ENCODE peak calls at places on chromosomes 12 and 14, in eight cellular contexts. A is frontal cortex, T is ACHN, K is LoVo, Z is HFF-Myc, M is T47D, W is T follicular helper cell, U is brain microvascular endothelial cell. P is an unnamed sample.

GRCh38 chr12:56010112-56010570 is 10.7 kb upstream of the IKZF4 start:
- DNase-seq in A (no peak), T (no peak), K (no peak), Z (no peak), M (no peak), W (no peak), U (no peak), P (no peak)

GRCh38 chr12:8052679-8053078 is 13.5 kb downstream of the C3AR1 start:
- DNase-seq in A (no peak), T (no peak), K (no peak), Z (no peak), M (no peak), W (no peak), U (no peak), P (no peak)

GRCh38 chr12:125114365-125115141 is 49.3 kb downstream of the AACS start:
- DNase-seq in A (no peak), T (no peak), K (no peak), Z (no peak), M (no peak), W (no peak), U (no peak), P (no peak)

GRCh38 chr12:14777271-14777670 is 26.0 kb downstream of the WBP11 start:
- DNase-seq in A (no peak), T (no peak), K (peak), Z (no peak), M (no peak), W (no peak), U (no peak), P (no peak)

GRCh38 chr14:80959448-80960006 is 4.1 kb downstream of the TSHR start:
- DNase-seq in A (no peak), T (no peak), K (no peak), Z (no peak), M (no peak), W (peak), U (no peak), P (no peak)

GRCh38 chr12:6285063-6285477 is 25.4 kb upstream of the PLEKHG6 start:
- DNase-seq in A (peak), T (peak), K (peak), Z (peak), M (peak), W (peak), U (peak), P (no peak)

GRCh38 chr14:54329082-54329695 is 67.6 kb upstream of the CDKN3 start:
- DNase-seq in A (no peak), T (peak), K (peak), Z (peak), M (peak), W (no peak), U (peak), P (no peak)

GRCh38 chr12:111428081-111428727 is 22.5 kb downstream of the SH2B3 start:
- DNase-seq in A (no peak), T (no peak), K (no peak), Z (no peak), M (no peak), W (no peak), U (no peak), P (no peak)

GRCh38 chr14:68447581-68448281 is 345.1 kb downstream of the ZFP36L1 start:
- DNase-seq in A (no peak), T (no peak), K (no peak), Z (no peak), M (no peak), W (no peak), U (no peak), P (no peak)

GRCh38 chr12:39329876-39330275 is 113.0 kb downstream of the KIF21A start:
- DNase-seq in A (no peak), T (no peak), K (no peak), Z (no peak), M (no peak), W (no peak), U (no peak), P (no peak)

GRCh38 chr14:100679707-100680438 is 46.8 kb upstream of the DLK1 start:
- DNase-seq in A (no peak), T (no peak), K (no peak), Z (peak), M (no peak), W (no peak), U (peak), P (no peak)

GRCh38 chr12:110545812-110546211 is 37.3 kb downstream of the PPTC7 start:
- DNase-seq in A (no peak), T (no peak), K (no peak), Z (no peak), M (no peak), W (no peak), U (no peak), P (no peak)

GRCh38 chr12:16603916-16604575 is 1.9 kb downstream of the LMO3 start:
- DNase-seq in A (no peak), T (no peak), K (no peak), Z (no peak), M (no peak), W (no peak), U (no peak), P (no peak)

P was measured in lower leg skin.